ENCODE peak calls at places on chromosomes 4 and X, in ten cellular contexts. A is stomach; Z is GM23248; U is psoas muscle; E is body of pancreas; F is CD8-positive, alpha-beta memory T cell; J is trophoblast cell; V is H1; O is heart left ventricle; I is Panc1. X is an unnamed sample.

GRCh38 chr4:184097240-184097619 is 120.4 kb downstream of the ENPP6 start:
- DNase-seq in E (peak; percentile 20), J (no peak), A (peak; percentile 37), O (peak; percentile 56), V (peak; percentile 56), U (peak; percentile 82), Z (peak; percentile 20), I (no peak), F (no peak), X (no peak)

GRCh38 chrX:9859711-9860555 is 73.7 kb downstream of the SHROOM2 start:
- DNase-seq in F (no peak), V (no peak), J (no peak), U (no peak), I (no peak), A (no peak), E (no peak), Z (peak; percentile 68), O (no peak), X (no peak)

GRCh38 chr4:160810415-160810814 is 1353.4 kb downstream of the FSTL5 start:
- DNase-seq in Z (no peak), A (no peak), J (no peak), U (no peak), E (no peak), O (no peak), F (no peak), I (no peak), V (no peak), X (no peak)

GRCh38 chrX:136063340-136064079 is 78.3 kb downstream of the SLC9A6 start:
- DNase-seq in F (no peak), V (no peak), A (no peak), E (no peak), I (no peak), Z (peak; percentile 42), U (peak; percentile 58), J (peak; percentile 68), O (no peak), X (peak; percentile 3)

GRCh38 chr4:125140966-125141495 is 173.7 kb upstream of the FAT4 start:
- DNase-seq in V (no peak), E (no peak), U (no peak), Z (peak; percentile 67), J (peak; percentile 36), F (no peak), O (no peak), I (no peak), A (no peak), X (no peak)

GRCh38 chrX:17591741-17592110 is 145.6 kb upstream of the SCML1 start:
- DNase-seq in U (no peak), J (peak; percentile 44), Z (peak; percentile 77), V (no peak), F (no peak), O (no peak), A (no peak), E (no peak), I (no peak), X (peak; percentile 17)

GRCh38 chr4:1017706-1018105 is 6.3 kb downstream of the FGFRL1 start:
- DNase-seq in Z (no peak), I (no peak), V (no peak), E (no peak), F (no peak), J (no peak), A (no peak), O (no peak), U (no peak), X (no peak)

GRCh38 chr4:104491396-104491821 is 3.3 kb downstream of the CXXC4 start:
- DNase-seq in U (peak; percentile 69), V (no peak), Z (peak; percentile 28), E (no peak), I (no peak), F (peak; percentile 27), O (peak; percentile 58), A (peak; percentile 34), J (peak; percentile 26), X (peak; percentile 55)

GRCh38 chr4:98421106-98421505 is 159.9 kb downstream of the RAP1GDS1 start:
- DNase-seq in F (no peak), O (no peak), A (no peak), V (no peak), U (no peak), E (no peak), J (peak; percentile 78), Z (peak; percentile 56), I (no peak), X (no peak)

GRCh38 chr4:58522765-58523382 is 1412.7 kb upstream of the IGFBP7 start:
- DNase-seq in O (no peak), V (no peak), F (no peak), U (no peak), A (no peak), J (no peak), Z (no peak), E (no peak), I (no peak), X (no peak)

GRCh38 chrX:14673236-14673635 is 143.9 kb downstream of the GLRA2 start:
- DNase-seq in U (no peak), E (no peak), Z (no peak), I (no peak), J (peak; percentile 18), F (no peak), V (no peak), O (no peak), A (no peak), X (no peak)

GRCh38 chr4:5979981-5980380 is 38.2 kb downstream of the C4orf50 start:
- DNase-seq in V (peak; percentile 56), O (no peak), U (no peak), J (no peak), F (no peak), E (no peak), I (no peak), Z (peak; percentile 23), A (peak; percentile 24), X (peak; percentile 71)

GRCh38 chr4:126106658-126107057 is 791.9 kb downstream of the FAT4 start:
- DNase-seq in O (no peak), Z (peak; percentile 4), F (no peak), A (no peak), E (no peak), U (no peak), J (peak; percentile 45), V (no peak), I (no peak), X (peak; percentile 9)

GRCh38 chr4:85669992-85670548 is 195.1 kb downstream of the ARHGAP24 start:
- DNase-seq in F (no peak), O (no peak), I (no peak), J (no peak), E (no peak), V (no peak), U (no peak), Z (no peak), A (no peak), X (no peak)
- H3K27ac ChIP-seq in F (no peak overlapping the region), O (no peak overlapping the region), I (no peak overlapping the region), J (no peak overlapping the region), E (no peak overlapping the region), V (no peak overlapping the region), U (no peak overlapping the region), Z (no peak overlapping the region), A (no peak overlapping the region), X (no peak overlapping the region)

GRCh38 chr4:113623274-113623894 is 138.2 kb downstream of the CAMK2D start:
- DNase-seq in A (no peak), V (no peak), I (no peak), J (peak; percentile 56), E (no peak), Z (peak; percentile 45), U (no peak), F (no peak), O (no peak), X (no peak)

GRCh38 chr4:113621633-113622032 is 139.9 kb downstream of the CAMK2D start:
- DNase-seq in U (no peak), I (no peak), O (no peak), A (no peak), J (no peak), E (no peak), F (no peak), V (no peak), Z (no peak), X (no peak)

GRCh38 chr4:113618205-113618604 is 143.3 kb downstream of the CAMK2D start:
- DNase-seq in V (no peak), A (no peak), E (no peak), U (no peak), J (no peak), F (no peak), I (no peak), O (no peak), Z (peak; percentile 29), X (no peak)

GRCh38 chr4:113617195-113617594 is 144.3 kb downstream of the CAMK2D start:
- DNase-seq in A (no peak), Z (no peak), I (no peak), V (no peak), J (no peak), F (no peak), E (no peak), O (no peak), U (no peak), X (no peak)

GRCh38 chr4:113620032-113620431 is 141.5 kb downstream of the CAMK2D start:
- DNase-seq in A (no peak), I (no peak), F (no peak), O (no peak), U (no peak), E (no peak), Z (no peak), J (no peak), V (no peak), X (no peak)
- H3K4me3 ChIP-seq in A (no peak overlapping the region), I (no peak overlapping the region), F (no peak overlapping the region), O (no peak overlapping the region), U (no peak overlapping the region), E (no peak overlapping the region), Z (no peak overlapping the region), J (no peak overlapping the region), V (no peak overlapping the region), X (no peak overlapping the region)

DNA sequence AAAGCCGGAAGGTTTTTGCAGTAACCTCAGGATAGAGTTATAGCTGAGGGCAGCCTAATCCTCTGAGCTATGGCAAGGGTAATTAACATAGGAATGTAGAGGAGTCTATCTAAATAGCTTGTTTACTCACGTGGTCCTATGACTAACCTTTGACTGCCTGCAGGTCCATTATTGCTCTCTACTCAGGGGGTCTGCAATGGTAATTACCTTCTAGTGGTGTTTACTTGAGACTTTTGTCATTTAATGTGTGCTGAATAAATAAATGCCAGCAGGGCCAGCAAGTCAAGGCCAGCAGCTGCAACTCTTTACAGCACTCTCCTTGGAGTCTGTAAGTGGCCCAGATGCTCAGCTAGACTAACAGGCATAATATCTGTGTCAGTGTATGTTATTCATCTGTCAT is 212.7 kb upstream of the FMR1 start:
- DNase-seq in U (no peak), Z (no peak), J (no peak), F (no peak), E (no peak), O (no peak), I (no peak), A (no peak), V (peak; percentile 36), X (peak; percentile 1)
- H3K27ac ChIP-seq in U (no peak overlapping the region), Z (no peak overlapping the region), J (no peak overlapping the region), F (no peak overlapping the region), E (no peak overlapping the region), O (no peak overlapping the region), I (no peak overlapping the region), A (no peak overlapping the region), V (no peak overlapping the region), X (no peak overlapping the region)

DNA sequence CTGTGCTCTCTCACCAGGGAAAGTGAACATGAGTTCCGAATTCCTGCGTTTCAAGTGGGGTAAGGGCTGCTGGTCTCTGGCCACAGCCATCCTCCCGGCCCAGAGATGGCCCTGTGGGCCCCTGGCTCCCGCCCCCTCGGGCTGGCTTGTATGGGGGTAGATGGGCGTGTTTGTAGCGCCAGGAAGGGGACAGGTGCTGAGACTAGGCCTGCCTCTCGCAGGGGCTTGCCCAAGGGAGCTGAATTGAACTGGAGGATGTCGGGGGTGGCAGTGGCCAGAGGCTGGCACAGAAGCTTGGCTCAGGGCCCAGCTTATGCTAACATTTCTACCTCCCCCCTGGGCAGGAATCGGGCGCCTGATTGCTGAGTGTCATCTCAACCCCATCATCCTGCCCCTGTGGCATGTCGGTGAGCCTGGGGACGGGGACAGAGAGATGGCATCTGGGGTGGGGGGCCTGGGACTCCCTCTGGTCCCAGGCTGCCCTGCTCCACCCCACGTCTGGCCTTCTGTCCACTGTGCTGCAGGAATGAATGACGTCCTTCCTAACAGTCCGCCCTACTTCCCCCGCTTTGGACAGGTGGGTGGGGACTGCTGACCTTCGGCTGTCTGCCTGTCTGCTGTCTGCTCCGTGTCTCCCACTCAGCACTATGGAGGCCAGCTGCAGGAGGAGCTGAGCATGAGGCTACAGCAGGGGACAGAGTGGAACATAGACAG is 8.5 kb downstream of the TAFAZZIN start:
- DNase-seq in V (no peak), U (no peak), O (peak; percentile 70), A (no peak), E (no peak), I (no peak), F (no peak), J (no peak), Z (no peak), X (no peak)
- H3K4me3 ChIP-seq in V (no peak overlapping the region), U (no peak overlapping the region), O (peak overlapping the region; percentile 25), A (no peak overlapping the region), E (no peak overlapping the region), I (no peak overlapping the region), F (no peak overlapping the region), J (no peak overlapping the region), Z (no peak overlapping the region), X (no peak overlapping the region)

X was measured in SJCRH30.